ENCODE peak calls at places on chromosome 7, in ten cellular contexts. A is activated CD4-positive, alpha-beta memory T cell treated with anti-CD3 and anti-CD28 coated beads for 36 hours; K is iris pigment epithelial cell; C is activated naive CD8-positive, alpha-beta T cell treated with anti-CD3 and anti-CD28 coated beads, Interleukin-2, amount 50 U/mL, for 24 hours; S is WERI-Rb-1; W is globus pallidus; I is GM23338; L is SK-N-MC; H is Right ventricle myocardium superior; V is aorta. R is an unnamed sample.

GRCh38 chr7:1413936-1414639 is 45.2 kb downstream of the MICALL2 start:
- DNase-seq in A (no peak), K (no peak), C (no peak), S (no peak), W (no peak), I (no peak), L (no peak), H (no peak), V (no peak), R (no peak)

GRCh38 chr7:29005829-29006228 is 47.7 kb upstream of the TRIL start:
- DNase-seq in A (no peak), K (peak), C (no peak), S (no peak), W (no peak), I (no peak), L (no peak), H (no peak), V (no peak), R (no peak)

GRCh38 chr7:113659419-113659818 is 259.4 kb downstream of the PPP1R3A start:
- DNase-seq in A (no peak), K (no peak), C (no peak), S (no peak), W (no peak), I (no peak), L (no peak), H (no peak), V (no peak), R (no peak)

GRCh38 chr7:159030490-159031134 is 114.1 kb downstream of the VIPR2 start:
- DNase-seq in A (peak), K (peak), C (peak), S (peak), W (no peak), I (peak), L (no peak), H (peak), V (peak), R (peak)

GRCh38 chr7:41027428-41028115 is 675.3 kb downstream of the INHBA start:
- DNase-seq in A (no peak), K (peak), C (no peak), S (no peak), W (no peak), I (no peak), L (no peak), H (no peak), V (no peak), R (no peak)

GRCh38 chr7:131521651-131522163 is 34.7 kb downstream of the PODXL start:
- DNase-seq in A (no peak), K (no peak), C (no peak), S (no peak), W (no peak), I (peak), L (no peak), H (peak), V (no peak), R (no peak)

GRCh38 chr7:155729847-155730246 is 82.4 kb downstream of the SHH start:
- DNase-seq in A (no peak), K (peak), C (no peak), S (no peak), W (no peak), I (no peak), L (no peak), H (no peak), V (no peak), R (no peak)

GRCh38 chr7:90469554-90469953 is at the start of gene PTTG1IP2:
- DNase-seq in A (no peak), K (no peak), C (no peak), S (no peak), W (no peak), I (no peak), L (no peak), H (no peak), V (no peak), R (no peak)

GRCh38 chr7:155358066-155358947 is 60.6 kb downstream of the INSIG1 start:
- DNase-seq in A (no peak), K (no peak), C (no peak), S (no peak), W (no peak), I (no peak), L (no peak), H (no peak), V (no peak), R (no peak)

GRCh38 chr7:132393789-132394261 is 182.4 kb downstream of the PLXNA4 start:
- DNase-seq in A (no peak), K (no peak), C (no peak), S (no peak), W (peak), I (no peak), L (no peak), H (peak), V (peak), R (peak)

GRCh38 chr7:136045992-136046391 is 68.8 kb upstream of the MTPN start:
- DNase-seq in A (no peak), K (peak), C (no peak), S (no peak), W (no peak), I (no peak), L (no peak), H (no peak), V (no peak), R (no peak)

GRCh38 chr7:2104107-2104710 is 128.5 kb downstream of the MAD1L1 start:
- DNase-seq in A (peak), K (peak), C (peak), S (peak), W (peak), I (peak), L (no peak), H (peak), V (peak), R (peak)

GRCh38 chr7:151320263-151320845 is 21.3 kb upstream of the NUB1 start:
- DNase-seq in A (no peak), K (no peak), C (no peak), S (no peak), W (no peak), I (no peak), L (no peak), H (no peak), V (no peak), R (no peak)